ENCODE peak calls at places on chromosomes 16 and 17, in eight cellular contexts. G, W, B, O, A, D, K and X are unnamed samples.

GRCh38 chr17:49987681-49988441 is 7.2 kb downstream of the DLX3 start:
- DNase-seq in G (no peak), W (no peak), B (no peak), O (peak; percentile 33), A (no peak), D (no peak), K (no peak), X (peak; percentile 18)

GRCh38 chr16:19683453-19684236 is 34.4 kb downstream of the KNOP1 start:
- DNase-seq in G (no peak), W (no peak), B (no peak), O (no peak), A (no peak), D (no peak), K (no peak), X (no peak)

GRCh38 chr17:78226752-78227454 is 4.5 kb upstream of the TMEM235 start:
- DNase-seq in G (no peak), W (no peak), B (no peak), O (peak; percentile 60), A (no peak), D (no peak), K (no peak), X (no peak)

GRCh38 chr16:83530293-83530692 is 277.5 kb upstream of the HSBP1 start:
- DNase-seq in G (no peak), W (no peak), B (no peak), O (no peak), A (no peak), D (no peak), K (no peak), X (no peak)

GRCh38 chr17:45286286-45286685 is 24.4 kb upstream of the SPATA32 start:
- DNase-seq in G (no peak), W (no peak), B (no peak), O (no peak), A (no peak), D (no peak), K (peak; percentile 40), X (no peak)

GRCh38 chr17:63153488-63153887 is 187.5 kb downstream of the TANC2 start:
- DNase-seq in G (no peak), W (no peak), B (no peak), O (no peak), A (no peak), D (no peak), K (no peak), X (no peak)

GRCh38 chr17:42928714-42929496 is 28.3 kb downstream of the G6PC1 start:
- DNase-seq in G (no peak), W (no peak), B (no peak), O (peak; percentile 89), A (peak; percentile 69), D (no peak), K (no peak), X (no peak)

GRCh38 chr17:56884483-56885144 is 29.2 kb downstream of the TRIM25 start:
- DNase-seq in G (no peak), W (no peak), B (no peak), O (no peak), A (no peak), D (no peak), K (no peak), X (no peak)

GRCh38 chr17:51439395-51440229 is 179.3 kb downstream of the UTP18 start:
- DNase-seq in G (no peak), W (peak; percentile 13), B (peak; percentile 16), O (peak; percentile 63), A (no peak), D (no peak), K (no peak), X (no peak)

GRCh38 chr16:12420661-12421209 is 383.0 kb downstream of the CPPED1 start:
- DNase-seq in G (no peak), W (no peak), B (no peak), O (peak; percentile 31), A (peak; percentile 22), D (no peak), K (no peak), X (no peak)

GRCh38 chr16:89031715-89032659 is 55.0 kb upstream of the CBFA2T3 start:
- DNase-seq in G (peak; percentile 27), W (no peak), B (peak; percentile 48), O (no peak), A (no peak), D (peak; percentile 52), K (peak; percentile 46), X (peak; percentile 54)

GRCh38 chr17:45022655-45023339 is 28.6 kb downstream of the DCAKD start:
- DNase-seq in G (no peak), W (no peak), B (no peak), O (no peak), A (no peak), D (no peak), K (no peak), X (no peak)

GRCh38 chr16:81891734-81892364 is 112.8 kb downstream of the PLCG2 start:
- DNase-seq in G (no peak), W (no peak), B (no peak), O (no peak), A (peak; percentile 27), D (no peak), K (no peak), X (no peak)

GRCh38 chr16:79947771-79948170 is 347.2 kb upstream of the MAF start:
- DNase-seq in G (no peak), W (no peak), B (no peak), O (no peak), A (no peak), D (no peak), K (no peak), X (no peak)

GRCh38 chr16:85418978-85419491 is 194.1 kb upstream of the GSE1 start:
- DNase-seq in G (no peak), W (peak; percentile 51), B (no peak), O (no peak), A (peak; percentile 53), D (peak; percentile 9), K (peak; percentile 32), X (peak; percentile 23)

GRCh38 chr16:54921229-54921824 is 9.3 kb upstream of the IRX5 start:
- DNase-seq in G (no peak), W (no peak), B (no peak), O (peak; percentile 14), A (no peak), D (no peak), K (no peak), X (no peak)

GRCh38 chr17:81400154-81400938 is 5.1 kb downstream of the BAHCC1 start:
- DNase-seq in G (no peak), W (no peak), B (no peak), O (peak; percentile 55), A (no peak), D (no peak), K (peak; percentile 84), X (peak; percentile 52)

GRCh38 chr16:13316008-13316407 is 414.6 kb downstream of the SHISA9 start:
- DNase-seq in G (no peak), W (no peak), B (no peak), O (peak; percentile 87), A (no peak), D (no peak), K (no peak), X (no peak)

GRCh38 chr17:62823111-62823895 is 15.2 kb upstream of the MARCHF10 start:
- DNase-seq in G (no peak), W (no peak), B (no peak), O (peak; percentile 89), A (no peak), D (no peak), K (no peak), X (no peak)

GRCh38 chr17:16352303-16352837 is 899 bp downstream of the CENPV start:
- DNase-seq in G (peak; percentile 6), W (no peak), B (peak; percentile 17), O (peak; percentile 39), A (no peak), D (peak; percentile 41), K (peak; percentile 39), X (peak; percentile 57)

GRCh38 chr17:4090898-4091297 is 51.9 kb downstream of the ZZEF1 start:
- DNase-seq in G (no peak), W (no peak), B (no peak), O (no peak), A (no peak), D (no peak), K (no peak), X (no peak)